ENCODE peak calls at places on chromosomes 4 and X, in six cellular contexts. P is WTC11, T is endodermal cell, D is A549, W is cardiac fibroblast, H is brain microvascular endothelial cell. J is an unnamed sample.
A peak's percentile ranks its signal among the peaks of the same experiment; 100 is the strongest.

GRCh38 chrX:46549914-46550313 is 4.7 kb upstream of the ZNF674 start:
- DNase-seq in P (no peak), T (no peak), D (no peak), W (no peak), H (no peak), J (no peak)

GRCh38 chr4:8710416-8710815 is 117.9 kb downstream of the CPZ start:
- DNase-seq in P (peak; percentile 5), T (no peak), D (no peak), W (no peak), H (no peak), J (no peak)

GRCh38 chrX:134460861-134461218 is 875 bp downstream of the HPRT1 start:
- DNase-seq in P (no peak), T (no peak), D (no peak), W (peak; percentile 6), H (no peak), J (no peak)

GRCh38 chr4:28462766-28463165 is 1602.1 kb downstream of the STIM2 start:
- DNase-seq in P (no peak), T (no peak), D (no peak), W (no peak), H (no peak), J (no peak)

GRCh38 chr4:172124656-172125308 is 311.6 kb downstream of the GALNTL6 start:
- DNase-seq in P (no peak), T (no peak), D (no peak), W (no peak), H (no peak), J (no peak)

GRCh38 chrX:44267861-44268260 is 75.6 kb downstream of the EFHC2 start:
- DNase-seq in P (no peak), T (no peak), D (no peak), W (no peak), H (no peak), J (no peak)

GRCh38 chr4:114161809-114162208 is 182.4 kb upstream of the ARSJ start:
- DNase-seq in P (peak; percentile 29), T (peak; percentile 71), D (no peak), W (no peak), H (no peak), J (no peak)

GRCh38 chrX:13266641-13267420 is 53.0 kb downstream of the ATXN3L start:
- DNase-seq in P (no peak), T (no peak), D (no peak), W (no peak), H (no peak), J (no peak)

GRCh38 chr4:88527787-88528186 is 4.2 kb upstream of the PYURF start:
- DNase-seq in P (no peak), T (no peak), D (no peak), W (no peak), H (no peak), J (no peak)

GRCh38 chrX:20254712-20255299 is 11.9 kb downstream of the RPS6KA3 start:
- DNase-seq in P (no peak), T (no peak), D (no peak), W (peak; percentile 46), H (no peak), J (no peak)

GRCh38 chr4:76235915-76236314 is 15.6 kb upstream of the FAM47E start:
- DNase-seq in P (no peak), T (no peak), D (no peak), W (no peak), H (no peak), J (no peak)

GRCh38 chrX:11329016-11329415 is 35.8 kb downstream of the AMELX start:
- DNase-seq in P (no peak), T (no peak), D (no peak), W (no peak), H (no peak), J (no peak)

GRCh38 chrX:142052238-142052637 is 148.5 kb downstream of the MAGEC1 start:
- DNase-seq in P (no peak), T (no peak), D (no peak), W (no peak), H (no peak), J (no peak)

GRCh38 chrX:75547783-75548182 is 24.9 kb upstream of the ZDHHC15 start:
- DNase-seq in P (no peak), T (no peak), D (no peak), W (no peak), H (no peak), J (no peak)

GRCh38 chr4:4225915-4226605 is 669 bp downstream of the OTOP1 start:
- DNase-seq in P (peak; percentile 36), T (peak; percentile 63), D (no peak), W (peak; percentile 17), H (no peak), J (no peak)

GRCh38 chrX:12052109-12052508 is 86.2 kb upstream of the FRMPD4 start:
- DNase-seq in P (no peak), T (no peak), D (no peak), W (no peak), H (no peak), J (no peak)

GRCh38 chr4:153207561-153207960 is 3.3 kb downstream of the TRIM2 start:
- DNase-seq in P (peak; percentile 42), T (peak; percentile 77), D (peak; percentile 35), W (peak; percentile 34), H (peak; percentile 26), J (no peak)

GRCh38 chr4:145307763-145308430 is 127.5 kb upstream of the OTUD4 start:
- DNase-seq in P (no peak), T (no peak), D (no peak), W (no peak), H (no peak), J (no peak)

GRCh38 chr4:139142097-139142496 is 34.9 kb downstream of the ELF2 start:
- DNase-seq in P (no peak), T (no peak), D (no peak), W (no peak), H (no peak), J (no peak)

GRCh38 chrX:105636667-105637066 is 185.7 kb upstream of the NRK start:
- DNase-seq in P (peak; percentile 15), T (peak; percentile 44), D (no peak), W (no peak), H (no peak), J (no peak)

DNA sequence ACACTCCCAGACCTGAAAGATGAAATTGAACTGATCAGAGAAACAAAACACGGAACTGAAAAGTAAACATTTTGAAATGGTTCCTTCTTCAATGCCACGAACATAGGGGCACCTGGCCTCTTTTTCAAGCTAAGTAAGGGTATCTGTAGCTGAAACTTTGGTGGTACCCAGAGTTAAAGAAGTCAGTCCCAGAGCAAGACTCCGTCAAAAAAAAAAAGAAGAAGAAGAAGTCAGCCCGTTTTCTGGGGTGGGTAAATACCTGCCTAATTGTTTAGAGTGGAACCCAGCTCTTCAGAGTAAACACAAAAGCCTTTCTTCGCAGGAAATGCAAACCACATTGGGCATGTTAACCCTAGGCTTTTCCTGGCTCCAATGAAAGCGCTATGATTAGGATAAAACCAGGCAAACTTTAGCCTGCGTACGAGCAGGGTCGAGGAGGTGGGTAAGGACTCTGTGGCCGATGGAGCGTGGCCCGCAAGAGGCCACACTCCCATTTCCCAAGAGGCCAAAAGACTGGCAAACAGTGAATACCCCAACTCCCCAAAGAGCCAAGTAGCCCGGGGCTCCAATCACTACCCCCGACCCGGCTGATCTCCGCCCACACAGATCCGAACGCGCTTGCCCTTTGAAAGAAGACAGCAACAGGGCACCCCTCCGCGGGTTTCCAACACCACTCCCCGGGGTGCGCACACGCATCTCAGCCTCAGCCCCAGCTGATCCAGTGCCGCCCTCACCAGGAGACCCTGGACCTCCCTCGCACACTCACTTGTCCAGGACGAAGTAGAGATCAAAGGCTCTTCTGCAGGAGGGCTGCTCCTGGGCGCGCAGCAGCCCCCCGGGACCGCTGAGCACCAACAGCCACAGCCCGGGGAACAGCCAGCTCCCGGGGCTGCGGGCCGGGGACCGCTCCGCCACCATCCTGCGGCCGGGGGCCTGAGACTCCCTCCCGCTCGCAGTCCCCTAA is 1.1 kb downstream of the ANTXR2 start:
- DNase-seq in P (peak; percentile 53), T (peak; percentile 80), D (no peak), W (peak; percentile 49), H (peak; percentile 25), J (no peak)
- TF ChIP-seq CTCF in P (no peak), T (no peak), D (no peak), W (no peak), H (no peak), J (no peak)

GRCh38 chr4:184504385-184504784 is 30.0 kb upstream of the IRF2 start:
- DNase-seq in P (no peak), T (no peak), D (no peak), W (no peak), H (no peak), J (no peak)

GRCh38 chr4:184510431-184510830 is 36.1 kb upstream of the IRF2 start:
- DNase-seq in P (no peak), T (no peak), D (no peak), W (no peak), H (no peak), J (no peak)

GRCh38 chr4:184511156-184511555 is 36.8 kb upstream of the IRF2 start:
- DNase-seq in P (no peak), T (no peak), D (no peak), W (no peak), H (no peak), J (no peak)

GRCh38 chr4:184503869-184504300 is 29.5 kb upstream of the IRF2 start:
- DNase-seq in P (no peak), T (no peak), D (no peak), W (no peak), H (peak; percentile 9), J (peak; percentile 15)

GRCh38 chr4:184506527-184507121 is 32.3 kb upstream of the IRF2 start:
- DNase-seq in P (no peak), T (peak; percentile 70), D (peak; percentile 8), W (no peak), H (no peak), J (peak; percentile 46)
- TF ChIP-seq CTCF in P (no peak), T (peak; percentile 61), D (no peak), W (peak; percentile 21), H (peak; percentile 43), J (no peak)

GRCh38 chrX:133007458-133007857 is 49.0 kb upstream of the HS6ST2 start:
- DNase-seq in P (no peak), T (no peak), D (no peak), W (no peak), H (no peak), J (no peak)

GRCh38 chrX:133005616-133006015 is 47.2 kb upstream of the HS6ST2 start:
- DNase-seq in P (no peak), T (no peak), D (no peak), W (no peak), H (no peak), J (no peak)

DNA sequence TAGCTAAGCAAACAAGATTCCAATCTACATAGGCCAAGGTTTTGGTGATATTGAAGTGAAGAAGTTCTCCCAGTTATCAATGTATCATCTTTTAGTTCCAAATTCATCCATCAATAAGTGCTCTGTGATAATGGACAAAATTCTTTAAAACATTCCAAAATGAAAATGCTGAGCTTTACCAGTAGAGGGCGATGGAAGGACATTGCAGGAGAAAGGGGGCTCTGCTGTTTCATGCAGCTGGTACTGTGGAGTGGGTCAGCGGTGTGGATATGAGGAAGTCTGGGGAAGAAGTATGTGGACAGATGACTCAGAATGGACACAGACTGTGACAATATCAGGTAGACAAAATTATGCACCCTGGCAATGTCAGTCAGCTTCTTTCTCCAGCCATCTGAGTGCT is 46.6 kb upstream of the HS6ST2 start:
- DNase-seq in P (no peak), T (peak; percentile 49), D (peak; percentile 3), W (peak; percentile 0), H (no peak), J (no peak)
- TF ChIP-seq CTCF in P (peak; percentile 40), T (peak; percentile 89), D (peak; percentile 46), W (peak; percentile 27), H (peak; percentile 72), J (peak; percentile 78)

DNA sequence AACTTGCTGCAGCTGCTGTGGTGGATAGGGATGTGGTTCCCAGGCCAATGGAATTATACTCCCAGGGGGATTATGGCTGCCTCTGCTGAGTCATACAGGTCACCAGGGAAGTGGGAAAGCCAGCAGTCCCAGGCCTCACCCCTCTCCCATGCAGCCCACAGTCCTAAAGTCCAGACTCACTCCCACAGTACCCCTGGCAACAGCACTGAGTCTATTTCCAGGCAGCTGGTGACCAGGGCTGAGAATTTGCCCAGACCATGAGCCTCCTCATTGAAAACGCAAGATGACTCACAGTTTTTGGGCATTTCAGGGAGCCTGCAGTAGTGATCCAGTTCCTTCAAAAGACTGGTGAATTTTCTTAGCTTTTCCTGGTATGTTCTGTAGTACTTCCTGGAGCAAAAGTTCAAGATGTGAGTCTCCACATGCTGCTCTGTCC is 137.6 kb downstream of the NPNT start:
- DNase-seq in P (no peak), T (no peak), D (no peak), W (peak; percentile 52), H (peak; percentile 16), J (no peak)
- TF ChIP-seq CTCF in P (no peak), T (no peak), D (no peak), W (no peak), H (no peak), J (no peak)

J was measured in osteocyte.